ENCODE peak calls at places on chromosomes 12 and 14, in six cellular contexts. H is adrenal gland, O is tibial artery, M is testis, G is RWPE2, A is stomach. Y is an unnamed sample.

GRCh38 chr12:49873361-49873934 is 30.3 kb downstream of the FAIM2 start:
- DNase-seq in H (no peak), O (no peak), M (no peak), G (no peak), A (peak; percentile 41), Y (no peak)

GRCh38 chr14:102973706-102974280 is 51.3 kb downstream of the AMN start:
- DNase-seq in H (no peak), O (no peak), M (no peak), G (no peak), A (no peak), Y (no peak)

GRCh38 chr12:13718271-13718670 is 263.1 kb downstream of the GRIN2B start:
- DNase-seq in H (no peak), O (no peak), M (no peak), G (no peak), A (peak; percentile 27), Y (no peak)

GRCh38 chr12:58425481-58426392 is 484.4 kb downstream of the ATP23 start:
- DNase-seq in H (peak; percentile 17), O (peak; percentile 62), M (peak; percentile 30), G (no peak), A (peak; percentile 46), Y (no peak)

GRCh38 chr14:68014771-68015170 is 195.2 kb downstream of the RAD51B start:
- DNase-seq in H (no peak), O (no peak), M (no peak), G (no peak), A (no peak), Y (no peak)

GRCh38 chr12:56086608-56087007 is 6.6 kb downstream of the ERBB3 start:
- DNase-seq in H (no peak), O (no peak), M (no peak), G (no peak), A (no peak), Y (no peak)

GRCh38 chr14:68655961-68656360 is 136.9 kb downstream of the ZFP36L1 start:
- DNase-seq in H (no peak), O (peak; percentile 23), M (no peak), G (no peak), A (no peak), Y (no peak)

GRCh38 chr14:23512156-23512555 is 39.4 kb downstream of the ZFHX2 start:
- DNase-seq in H (no peak), O (no peak), M (no peak), G (no peak), A (no peak), Y (no peak)

GRCh38 chr12:53596920-53597363 is 29.2 kb downstream of the ATF7 start:
- DNase-seq in H (no peak), O (no peak), M (no peak), G (no peak), A (no peak), Y (no peak)

GRCh38 chr14:30805284-30805683 is 69.1 kb upstream of the COCH start:
- DNase-seq in H (no peak), O (no peak), M (no peak), G (no peak), A (no peak), Y (no peak)

GRCh38 chr12:126770188-126770587 is 1496.8 kb upstream of the TMEM132C start:
- DNase-seq in H (no peak), O (no peak), M (no peak), G (no peak), A (no peak), Y (no peak)

GRCh38 chr12:26028953-26029740 is 70.7 kb downstream of the RASSF8 start:
- DNase-seq in H (no peak), O (no peak), M (peak; percentile 47), G (no peak), A (no peak), Y (no peak)

GRCh38 chr12:49198431-49199155 is 9.7 kb upstream of the TUBA1A start:
- DNase-seq in H (peak; percentile 66), O (peak; percentile 53), M (no peak), G (peak; percentile 65), A (no peak), Y (no peak)

GRCh38 chr12:120650249-120650690 is 9.8 kb downstream of the CABP1 start:
- DNase-seq in H (no peak), O (no peak), M (no peak), G (no peak), A (no peak), Y (no peak)

GRCh38 chr12:121465921-121466799 is 66.2 kb downstream of the RNF34 start:
- DNase-seq in H (no peak), O (no peak), M (no peak), G (no peak), A (peak; percentile 29), Y (peak; percentile 63)

GRCh38 chr14:69090187-69090789 is 62.6 kb downstream of the DCAF5 start:
- DNase-seq in H (no peak), O (no peak), M (peak; percentile 31), G (no peak), A (no peak), Y (no peak)

GRCh38 chr14:71652368-71652767 is 279.9 kb upstream of the RGS6 start:
- DNase-seq in H (no peak), O (no peak), M (no peak), G (no peak), A (no peak), Y (no peak)

GRCh38 chr12:57099062-57099714 is 10.3 kb downstream of the NAB2 start:
- DNase-seq in H (no peak), O (no peak), M (no peak), G (no peak), A (no peak), Y (no peak)

GRCh38 chr12:15130521-15130920 is 90.7 kb downstream of the RERG start:
- DNase-seq in H (no peak), O (no peak), M (no peak), G (no peak), A (no peak), Y (no peak)

GRCh38 chr14:102586420-102587119 is 5.9 kb upstream of the RCOR1 start:
- DNase-seq in H (no peak), O (no peak), M (no peak), G (no peak), A (no peak), Y (no peak)

GRCh38 chr12:29831173-29831572 is 47.4 kb upstream of the TMTC1 start:
- DNase-seq in H (no peak), O (no peak), M (no peak), G (no peak), A (no peak), Y (no peak)

GRCh38 chr14:61282746-61283145 is 1.6 kb upstream of the TMEM30B start:
- DNase-seq in H (no peak), O (no peak), M (no peak), G (no peak), A (no peak), Y (no peak)

GRCh38 chr14:74508292-74508731 is 14.7 kb downstream of the ISCA2 start:
- DNase-seq in H (peak; percentile 14), O (no peak), M (no peak), G (peak; percentile 60), A (no peak), Y (peak; percentile 29)

GRCh38 chr12:10214131-10214876 is 1.6 kb downstream of the GABARAPL1 start:
- DNase-seq in H (no peak), O (no peak), M (no peak), G (no peak), A (no peak), Y (no peak)

GRCh38 chr12:54549774-54550451 is 512 bp downstream of the PDE1B start:
- DNase-seq in H (no peak), O (no peak), M (no peak), G (no peak), A (no peak), Y (no peak)

GRCh38 chr14:38958589-38958988 is 144.4 kb downstream of the SEC23A start:
- DNase-seq in H (no peak), O (no peak), M (no peak), G (no peak), A (no peak), Y (no peak)

GRCh38 chr12:92362785-92363184 is 217.1 kb upstream of the BTG1 start:
- DNase-seq in H (no peak), O (no peak), M (no peak), G (no peak), A (no peak), Y (no peak)

GRCh38 chr14:88503754-88504406 is 50.9 kb downstream of the PTPN21 start:
- DNase-seq in H (no peak), O (no peak), M (no peak), G (no peak), A (no peak), Y (no peak)

GRCh38 chr12:100857418-100857817 is 62.8 kb downstream of the ANO4 start:
- DNase-seq in H (no peak), O (no peak), M (no peak), G (no peak), A (no peak), Y (no peak)

DNA sequence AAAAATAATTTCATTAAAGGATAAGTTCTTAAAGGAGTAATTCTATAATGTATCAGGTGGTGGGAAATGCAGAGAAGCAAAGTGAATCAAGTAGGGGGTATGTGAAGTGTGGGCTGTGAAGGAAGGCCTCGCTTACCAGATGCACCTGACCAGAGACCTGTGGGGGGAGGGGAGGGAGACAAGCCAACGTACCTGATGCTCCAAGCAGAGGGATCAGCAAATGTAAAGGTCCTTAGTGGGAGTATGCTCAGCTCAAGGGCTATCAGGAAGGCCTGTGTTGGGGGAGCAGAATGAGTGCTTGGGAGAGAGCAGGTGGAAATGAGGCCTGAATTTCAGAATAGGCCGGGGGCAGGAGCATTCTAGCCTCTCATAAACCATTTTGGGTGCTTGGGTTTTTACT is 57.1 kb downstream of the ANO4 start:
- DNase-seq in H (no peak), O (no peak), M (no peak), G (no peak), A (no peak), Y (no peak)
- H3K27me3 ChIP-seq in H (no peaks in the 10 kb centered on the region), O (no peaks in the 10 kb centered on the region), M (no peaks in the 10 kb centered on the region), G (no peaks in the 10 kb centered on the region), A (no peaks in the 10 kb centered on the region), Y (no peaks in the 10 kb centered on the region)

DNA sequence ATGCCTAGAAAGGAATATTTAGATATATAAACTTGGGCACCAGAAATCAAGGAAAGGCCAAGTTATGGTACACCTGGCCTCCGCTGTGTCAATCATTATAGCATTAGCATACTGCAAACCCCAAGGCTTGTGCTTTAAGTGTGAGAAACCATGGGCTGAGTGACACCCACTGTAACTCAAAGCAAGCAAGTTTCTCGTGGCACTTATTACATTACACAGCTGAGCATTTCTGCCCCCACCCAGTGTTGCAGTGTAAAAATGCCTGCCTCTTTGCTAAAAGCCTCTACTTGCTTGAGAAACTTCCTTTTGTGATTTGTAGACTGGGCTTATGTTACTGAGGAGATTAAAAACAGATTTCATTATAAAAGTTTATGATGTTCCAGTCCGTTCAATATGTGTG is 122.0 kb downstream of the TGFB3 start:
- DNase-seq in H (no peak), O (no peak), M (no peak), G (no peak), A (no peak), Y (no peak)
- H3K27me3 ChIP-seq in H (no peaks in the 10 kb centered on the region), O (no peaks in the 10 kb centered on the region), M (no peaks in the 10 kb centered on the region), G (no peaks in the 10 kb centered on the region), A (no peaks in the 10 kb centered on the region), Y (no peaks in the 10 kb centered on the region)

DNA sequence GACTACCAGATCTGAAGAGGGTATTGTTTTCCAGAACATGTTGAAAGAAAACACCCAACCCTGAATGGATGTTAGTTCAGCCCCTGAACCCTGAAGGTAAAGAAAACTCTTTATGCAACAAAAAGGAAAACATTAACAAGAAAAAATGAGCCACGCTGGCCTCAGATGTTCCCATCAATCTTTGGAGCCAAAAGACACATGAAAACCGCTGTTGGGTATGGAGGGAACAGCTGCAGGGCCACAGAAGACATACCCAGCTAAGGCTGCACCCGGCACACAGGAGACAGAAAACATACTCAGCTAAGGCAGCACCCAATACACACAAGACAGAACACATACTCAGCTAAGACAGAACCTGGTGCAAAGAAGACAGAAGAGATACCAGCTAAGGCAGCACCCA is 51.3 kb upstream of the GALNT9 start:
- DNase-seq in H (no peak), O (no peak), M (no peak), G (peak; percentile 8), A (no peak), Y (no peak)
- H3K27me3 ChIP-seq in H (peaks cover 32% of the 10 kb centered on the region), O (no peaks in the 10 kb centered on the region), M (no peaks in the 10 kb centered on the region), G (peaks cover 33% of the 10 kb centered on the region), A (peaks cover 9% of the 10 kb centered on the region), Y (peaks cover 16% of the 10 kb centered on the region)

GRCh38 chr14:104199266-104199665 is 60.9 kb downstream of the KIF26A start:
- DNase-seq in H (no peak), O (no peak), M (no peak), G (no peak), A (no peak), Y (no peak)
- H3K27me3 ChIP-seq in H (no peaks in the 10 kb centered on the region), O (no peaks in the 10 kb centered on the region), M (no peaks in the 10 kb centered on the region), G (peaks cover 63% of the 10 kb centered on the region), A (no peaks in the 10 kb centered on the region), Y (no peaks in the 10 kb centered on the region)

Y was measured in Peyer's patch.